ENCODE peak calls at places on chromosomes 7 and 10, in four cellular contexts. J is coronary artery, Y is uterus, M is dorsolateral prefrontal cortex. E is an unnamed sample.

GRCh38 chr10:32139223-32140073 is 83.2 kb upstream of the KIF5B start:
- DNase-seq in M (peak), Y (peak), J (peak), E (no peak)

GRCh38 chr10:80498039-80498832 is 39.5 kb upstream of the SH2D4B start:
- DNase-seq in M (no peak), Y (no peak), J (no peak), E (no peak)

GRCh38 chr7:142717453-142717852 is 31.8 kb upstream of the PRSS1 start:
- DNase-seq in Y (no peak), M (no peak), J (no peak), E (no peak)

GRCh38 chr10:83994351-83994750 is 145.0 kb upstream of the GHITM start:
- DNase-seq in M (no peak), Y (no peak), J (no peak), E (no peak)

GRCh38 chr10:72029414-72029813 is 58.9 kb downstream of the SPOCK2 start:
- DNase-seq in Y (no peak), J (no peak), M (no peak), E (no peak)

GRCh38 chr7:34823650-34824258 is 165.7 kb downstream of the NPSR1 start:
- DNase-seq in M (peak), J (no peak), Y (no peak), E (peak)

GRCh38 chr7:18402488-18403183 is 92.9 kb upstream of the HDAC9 start:
- DNase-seq in M (no peak), J (no peak), Y (no peak), E (no peak)

GRCh38 chr7:77242068-77242467 is 42.4 kb upstream of the FGL2 start:
- DNase-seq in M (no peak), J (no peak), Y (no peak), E (no peak)

GRCh38 chr10:63633677-63634487 is 112.7 kb downstream of the REEP3 start:
- DNase-seq in Y (no peak), J (no peak), M (no peak), E (no peak)

GRCh38 chr7:12719978-12720377 is 32.5 kb downstream of the ARL4A start:
- DNase-seq in J (no peak), M (no peak), Y (peak), E (no peak)

GRCh38 chr7:81081626-81082025 is 162.8 kb upstream of the SEMA3C start:
- DNase-seq in J (no peak), M (no peak), Y (no peak), E (no peak)

GRCh38 chr10:43045246-43045621 is 31.6 kb upstream of the RET start:
- DNase-seq in Y (no peak), M (no peak), J (peak), E (peak)

GRCh38 chr7:92226981-92227380 is 18.7 kb downstream of the KRIT1 start:
- DNase-seq in M (no peak), Y (no peak), J (no peak), E (no peak)

GRCh38 chr7:141053626-141054025 is 20.2 kb upstream of the TMEM178B start:
- DNase-seq in M (no peak), Y (no peak), J (no peak), E (no peak)

GRCh38 chr7:18426564-18427226 is 68.9 kb upstream of the HDAC9 start:
- DNase-seq in Y (no peak), J (no peak), M (no peak), E (no peak)

GRCh38 chr7:122310119-122311021 is 5.8 kb upstream of the FEZF1 start:
- DNase-seq in Y (no peak), M (no peak), J (no peak), E (no peak)

GRCh38 chr10:17652585-17652984 is 8.6 kb downstream of the STAM start:
- DNase-seq in M (no peak), Y (no peak), J (no peak), E (no peak)

GRCh38 chr10:17651891-17652290 is 7.9 kb downstream of the STAM start:
- DNase-seq in M (no peak), J (no peak), Y (no peak), E (no peak)

GRCh38 chr10:75483188-75483587 is 51.8 kb downstream of the LRMDA start:
- DNase-seq in J (no peak), Y (no peak), M (no peak), E (no peak)

GRCh38 chr7:148334959-148335577 is 255.5 kb upstream of the C7orf33 start:
- DNase-seq in M (no peak), Y (no peak), J (no peak), E (no peak)

GRCh38 chr7:39130304-39130703 is 152.6 kb downstream of the POU6F2 start:
- DNase-seq in J (no peak), Y (no peak), M (no peak), E (no peak)

GRCh38 chr10:129857242-129857960 is 106.7 kb downstream of the EBF3 start:
- DNase-seq in J (no peak), M (no peak), Y (no peak), E (no peak)

GRCh38 chr7:93442478-93443224 is 131.9 kb downstream of the CALCR start:
- DNase-seq in J (no peak), M (no peak), Y (no peak), E (no peak)

GRCh38 chr7:1649751-1650326 is 20.2 kb upstream of the ELFN1 start:
- DNase-seq in M (no peak), J (no peak), Y (no peak), E (no peak)
- TF ChIP-seq CTCF in M (no peak), J (no peak), Y (no peak), E (no peak)

DNA sequence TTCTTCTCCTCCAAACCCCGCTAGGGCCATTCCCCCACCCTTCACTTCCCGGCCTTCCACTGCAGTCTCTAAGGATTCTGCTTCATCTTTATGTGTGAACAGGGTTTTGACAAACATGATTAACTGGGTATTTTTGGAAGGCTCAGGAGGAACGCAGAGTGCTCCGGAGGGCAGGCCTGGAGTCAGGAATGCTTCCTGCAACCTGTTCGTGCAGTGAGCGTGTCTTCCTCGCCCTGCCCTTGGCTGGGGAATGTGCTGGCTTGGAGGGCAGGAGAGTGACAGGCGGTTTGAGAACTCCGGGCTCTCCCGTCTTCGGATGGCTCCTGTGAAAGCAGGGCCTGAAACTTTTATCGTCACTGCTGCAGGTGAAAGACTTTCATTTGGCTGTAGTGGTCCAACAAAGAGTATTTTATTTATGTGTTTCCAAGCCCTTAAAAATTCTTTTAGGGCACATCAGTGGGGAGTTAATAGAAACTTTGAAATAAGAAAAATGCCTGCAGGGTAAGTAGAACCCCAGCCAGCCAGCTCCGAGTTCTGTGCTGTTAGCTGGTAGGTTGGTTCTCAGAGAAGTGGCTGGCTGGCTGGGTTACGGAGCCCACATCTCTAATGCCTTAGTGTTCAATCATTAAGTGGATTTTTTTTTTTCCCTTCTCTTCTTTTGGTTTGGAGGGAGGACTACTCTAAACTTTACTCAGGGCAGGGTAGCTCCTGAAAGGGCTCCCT is 51.0 kb downstream of the TCF7L2 start:
- DNase-seq in Y (peak), J (no peak), M (no peak), E (peak)
- TF ChIP-seq CTCF in Y (no peak), J (no peak), M (no peak), E (no peak)

GRCh38 chr7:41978858-41979257 is 258.2 kb downstream of the GLI3 start:
- DNase-seq in Y (no peak), J (no peak), M (no peak), E (no peak)

GRCh38 chr7:41976411-41976810 is 260.6 kb downstream of the GLI3 start:
- DNase-seq in M (no peak), J (no peak), Y (no peak), E (no peak)

GRCh38 chr7:41974835-41975234 is 262.2 kb downstream of the GLI3 start:
- DNase-seq in M (no peak), Y (no peak), J (no peak), E (no peak)

GRCh38 chr7:41975854-41976253 is 261.2 kb downstream of the GLI3 start:
- DNase-seq in Y (no peak), M (no peak), J (no peak), E (no peak)

GRCh38 chr7:41977165-41977651 is 259.8 kb downstream of the GLI3 start:
- DNase-seq in M (no peak), J (no peak), Y (no peak), E (no peak)
- TF ChIP-seq CTCF in M (peak), J (peak), Y (peak), E (peak)

GRCh38 chr10:58502956-58503355 is 9.7 kb upstream of the BICC1 start:
- DNase-seq in M (no peak), J (no peak), Y (no peak), E (no peak)

GRCh38 chr10:58512470-58513188 is at the start of gene BICC1:
- DNase-seq in M (peak), J (no peak), Y (peak), E (peak)

GRCh38 chr10:58513189-58514101 is 773 bp downstream of the BICC1 start:
- DNase-seq in J (no peak), M (peak), Y (peak), E (no peak)

GRCh38 chr10:58511765-58512469 is 755 bp upstream of the BICC1 start:
- DNase-seq in M (no peak), J (no peak), Y (peak), E (peak)

DNA sequence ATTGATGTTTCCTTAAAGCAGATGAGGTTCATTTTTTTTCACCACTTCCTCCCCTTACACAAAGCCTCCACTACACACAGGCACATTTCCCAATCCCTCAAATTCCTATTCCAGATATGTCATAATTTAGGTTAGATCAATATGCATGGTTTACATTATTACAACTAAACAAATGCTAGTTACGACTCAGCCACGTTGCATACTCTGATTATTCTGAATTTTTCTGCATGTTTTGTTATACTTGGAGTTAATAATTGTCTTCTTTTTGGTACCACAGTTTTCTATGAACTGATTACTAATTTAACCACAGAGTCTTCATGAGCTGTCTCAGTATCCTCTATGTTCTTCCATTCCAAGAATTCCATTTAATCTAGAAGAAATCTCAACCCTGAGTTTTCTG is 4.4 kb upstream of the BICC1 start:
- DNase-seq in J (no peak), Y (no peak), M (no peak), E (no peak)
- TF ChIP-seq CTCF in J (no peak), Y (no peak), M (no peak), E (no peak)

GRCh38 chr7:138981332-138982203 is at the start of gene KIAA1549:
- DNase-seq in Y (peak), M (no peak), J (peak), E (peak)
- TF ChIP-seq CTCF in Y (peak), M (no peak), J (no peak), E (no peak)

DNA sequence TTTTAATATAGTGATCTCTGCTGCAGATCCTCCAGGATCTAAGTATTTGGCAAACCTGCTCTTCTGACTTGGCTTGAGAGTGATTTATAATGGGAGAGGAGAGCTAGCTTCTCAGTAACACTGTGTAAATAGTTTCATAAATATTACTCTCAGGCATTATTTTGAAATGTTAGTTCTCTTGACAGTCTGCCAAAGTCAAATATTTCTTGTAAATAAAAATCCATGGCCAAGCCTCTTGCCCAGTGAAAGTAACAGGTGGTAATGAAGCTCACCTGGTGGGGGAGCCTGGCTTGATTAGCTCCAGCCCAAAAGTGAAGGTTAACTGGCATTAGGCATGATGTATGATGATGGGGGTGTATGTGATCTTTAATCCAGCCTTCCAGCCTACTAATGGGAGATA is 1055.9 kb downstream of the KCNMA1 start:
- DNase-seq in Y (no peak), J (no peak), M (no peak), E (no peak)
- TF ChIP-seq CTCF in Y (no peak), J (no peak), M (no peak), E (no peak)

GRCh38 chr10:128662520-128662919 is 536.3 kb upstream of the MKI67 start:
- DNase-seq in M (no peak), Y (no peak), J (no peak), E (no peak)

GRCh38 chr10:128661404-128662197 is 535.4 kb upstream of the MKI67 start:
- DNase-seq in J (no peak), Y (no peak), M (no peak), E (no peak)

GRCh38 chr10:128657508-128657907 is 531.3 kb upstream of the MKI67 start:
- DNase-seq in Y (no peak), M (no peak), J (no peak), E (no peak)

GRCh38 chr10:128664729-128665128 is 538.5 kb upstream of the MKI67 start:
- DNase-seq in Y (no peak), M (no peak), J (no peak), E (no peak)

DNA sequence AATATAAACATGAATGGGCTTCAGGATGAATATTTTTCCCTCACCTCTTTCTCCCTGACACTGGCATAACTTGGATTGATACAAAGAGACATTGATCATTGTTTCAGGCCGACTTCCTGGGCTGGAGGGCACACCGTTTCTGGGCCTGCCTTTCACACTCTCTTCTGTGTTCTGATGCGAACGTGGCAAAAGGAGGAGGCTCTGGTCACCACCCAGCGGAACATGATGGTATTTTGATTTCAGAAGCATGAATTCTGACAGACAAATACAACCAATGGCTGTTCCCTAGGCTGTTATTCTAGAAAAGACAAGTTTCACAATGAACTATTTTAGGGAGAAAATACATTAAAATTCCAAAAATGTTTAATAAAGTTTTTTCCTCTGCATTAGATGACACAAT is 534.5 kb upstream of the MKI67 start:
- DNase-seq in M (no peak), J (no peak), Y (no peak), E (no peak)
- TF ChIP-seq CTCF in M (no peak), J (no peak), Y (no peak), E (no peak)

E was measured in mesothelial cell of epicardium.